ENCODE peak calls at places on chromosomes 7 and 10, in six cellular contexts. M is mucosa of gallbladder, A is left cardiac atrium, X is amniotic stem cell, C is NCI-H2081, Z is cerebellar cortex. U is an unnamed sample.
A peak's percentile ranks its signal among the peaks of the same experiment; 100 is the strongest.

GRCh38 chr10:1202343-1202742 is 146.2 kb downstream of the WDR37 start:
- DNase-seq in A (no peak), Z (no peak), C (no peak), M (no peak), X (no peak), U (no peak)

GRCh38 chr10:34760606-34761005 is 54.5 kb downstream of the PARD3 start:
- DNase-seq in A (no peak), M (no peak), X (no peak), Z (no peak), C (peak; percentile 16), U (no peak)

GRCh38 chr7:157423886-157424565 is 87.2 kb downstream of the DNAJB6 start:
- DNase-seq in Z (no peak), A (no peak), C (no peak), M (no peak), X (no peak), U (no peak)

GRCh38 chr7:14717711-14718304 is 184.7 kb downstream of the DGKB start:
- DNase-seq in X (no peak), Z (peak; percentile 34), C (peak; percentile 47), M (no peak), A (no peak), U (peak; percentile 39)

GRCh38 chr10:15789793-15790525 is 70.2 kb upstream of the ITGA8 start:
- DNase-seq in Z (no peak), C (no peak), X (no peak), A (no peak), M (no peak), U (no peak)

GRCh38 chr10:110444009-110444347 is 53.7 kb upstream of the DUSP5 start:
- DNase-seq in X (no peak), A (peak; percentile 58), M (no peak), C (no peak), Z (peak; percentile 84), U (no peak)

GRCh38 chr10:115092555-115093285 is 445 bp upstream of the ATRNL1 start:
- DNase-seq in Z (peak; percentile 6), X (peak; percentile 41), C (peak; percentile 37), M (no peak), A (peak; percentile 36), U (peak; percentile 65)

GRCh38 chr10:82811621-82812020 is 936.6 kb downstream of the NRG3 start:
- DNase-seq in C (peak; percentile 1), X (no peak), A (no peak), M (no peak), Z (no peak), U (no peak)

GRCh38 chr7:77714195-77714594 is 17.9 kb downstream of the RSBN1L start:
- DNase-seq in A (no peak), X (no peak), C (no peak), Z (no peak), M (no peak), U (no peak)

GRCh38 chr10:24708081-24708480 is 15.6 kb downstream of the ARHGAP21 start:
- DNase-seq in X (no peak), M (no peak), Z (no peak), C (no peak), A (no peak), U (no peak)

GRCh38 chr7:140673063-140673769 is 471 bp downstream of the ADCK2 start:
- DNase-seq in X (no peak), A (peak; percentile 60), C (peak; percentile 80), M (peak; percentile 31), Z (no peak), U (no peak)

GRCh38 chr10:48364659-48365405 is 58.4 kb downstream of the MAPK8 start:
- DNase-seq in A (no peak), X (no peak), Z (peak; percentile 21), C (peak; percentile 64), M (no peak), U (no peak)

GRCh38 chr7:11648980-11649379 is 183.0 kb downstream of the THSD7A start:
- DNase-seq in A (no peak), Z (no peak), C (no peak), X (no peak), M (no peak), U (no peak)

GRCh38 chr10:90204956-90205695 is 503.7 kb downstream of the KIF20B start:
- DNase-seq in C (no peak), M (no peak), A (no peak), Z (no peak), X (no peak), U (no peak)

GRCh38 chr10:32955790-32956189 is 2.2 kb downstream of the ITGB1 start:
- DNase-seq in C (no peak), M (no peak), A (no peak), Z (no peak), X (no peak), U (no peak)